ENCODE peak calls at places on chromosome 22, in four cellular contexts. One of them, this sample, is unnamed.

GRCh38 chr22:47392054-47392347 is 629.6 kb downstream of the TBC1D22A start:
- DNase-seq in activated CD4-positive, alpha-beta T cell treated with anti-CD3 and anti-CD28 coated beads, Interleukin-2, amount 50 U/mL, for 48 hours: no peak
- DNase-seq in COLO829: no peak
- DNase-seq in T-helper 2 cell: no peak
- DNase-seq in this sample: no peak

GRCh38 chr22:38032681-38033521 is 24.3 kb upstream of the PICK1 start:
- DNase-seq in activated CD4-positive, alpha-beta T cell treated with anti-CD3 and anti-CD28 coated beads, Interleukin-2, amount 50 U/mL, for 48 hours: no peak
- DNase-seq in COLO829: no peak
- DNase-seq in T-helper 2 cell: no peak
- DNase-seq in this sample: no peak

GRCh38 chr22:41578114-41578513 is 11.5 kb downstream of the PMM1 start:
- DNase-seq in activated CD4-positive, alpha-beta T cell treated with anti-CD3 and anti-CD28 coated beads, Interleukin-2, amount 50 U/mL, for 48 hours: no peak
- DNase-seq in COLO829: no peak
- DNase-seq in T-helper 2 cell: no peak
- DNase-seq in this sample: no peak

GRCh38 chr22:19853879-19854777 is 546 bp downstream of the GNB1L start:
- DNase-seq in activated CD4-positive, alpha-beta T cell treated with anti-CD3 and anti-CD28 coated beads, Interleukin-2, amount 50 U/mL, for 48 hours: peak
- DNase-seq in COLO829: no peak
- DNase-seq in T-helper 2 cell: no peak
- DNase-seq in this sample: no peak

GRCh38 chr22:47071812-47072641 is 309.6 kb downstream of the TBC1D22A start:
- DNase-seq in activated CD4-positive, alpha-beta T cell treated with anti-CD3 and anti-CD28 coated beads, Interleukin-2, amount 50 U/mL, for 48 hours: no peak
- DNase-seq in COLO829: no peak
- DNase-seq in T-helper 2 cell: no peak
- DNase-seq in this sample: no peak

GRCh38 chr22:26416670-26417270 is 12.3 kb upstream of the ASPHD2 start:
- DNase-seq in activated CD4-positive, alpha-beta T cell treated with anti-CD3 and anti-CD28 coated beads, Interleukin-2, amount 50 U/mL, for 48 hours: no peak
- DNase-seq in COLO829: no peak
- DNase-seq in T-helper 2 cell: no peak
- DNase-seq in this sample: no peak

GRCh38 chr22:39254789-39255298 is 10.1 kb upstream of the PDGFB start:
- DNase-seq in activated CD4-positive, alpha-beta T cell treated with anti-CD3 and anti-CD28 coated beads, Interleukin-2, amount 50 U/mL, for 48 hours: peak
- DNase-seq in COLO829: no peak
- DNase-seq in T-helper 2 cell: no peak
- DNase-seq in this sample: no peak

GRCh38 chr22:42646569-42647525 is 2.3 kb downstream of the CYB5R3 start:
- DNase-seq in activated CD4-positive, alpha-beta T cell treated with anti-CD3 and anti-CD28 coated beads, Interleukin-2, amount 50 U/mL, for 48 hours: no peak
- DNase-seq in COLO829: no peak
- DNase-seq in T-helper 2 cell: no peak
- DNase-seq in this sample: no peak

GRCh38 chr22:32916025-32916424 is 114.5 kb downstream of the TIMP3 start:
- DNase-seq in activated CD4-positive, alpha-beta T cell treated with anti-CD3 and anti-CD28 coated beads, Interleukin-2, amount 50 U/mL, for 48 hours: no peak
- DNase-seq in COLO829: peak
- DNase-seq in T-helper 2 cell: no peak
- DNase-seq in this sample: no peak

GRCh38 chr22:39913886-39914285 is 13.0 kb downstream of the GRAP2 start:
- DNase-seq in activated CD4-positive, alpha-beta T cell treated with anti-CD3 and anti-CD28 coated beads, Interleukin-2, amount 50 U/mL, for 48 hours: no peak
- DNase-seq in COLO829: peak
- DNase-seq in T-helper 2 cell: no peak
- DNase-seq in this sample: no peak

GRCh38 chr22:43042101-43042780 is 27.3 kb upstream of the PACSIN2 start:
- DNase-seq in activated CD4-positive, alpha-beta T cell treated with anti-CD3 and anti-CD28 coated beads, Interleukin-2, amount 50 U/mL, for 48 hours: no peak
- DNase-seq in COLO829: no peak
- DNase-seq in T-helper 2 cell: no peak
- DNase-seq in this sample: no peak

GRCh38 chr22:37735054-37735453 is 38.2 kb downstream of the TRIOBP start:
- DNase-seq in activated CD4-positive, alpha-beta T cell treated with anti-CD3 and anti-CD28 coated beads, Interleukin-2, amount 50 U/mL, for 48 hours: no peak
- DNase-seq in COLO829: no peak
- DNase-seq in T-helper 2 cell: no peak
- DNase-seq in this sample: no peak

GRCh38 chr22:49882519-49883293 is 29.1 kb downstream of the ZBED4 start:
- DNase-seq in activated CD4-positive, alpha-beta T cell treated with anti-CD3 and anti-CD28 coated beads, Interleukin-2, amount 50 U/mL, for 48 hours: no peak
- DNase-seq in COLO829: no peak
- DNase-seq in T-helper 2 cell: no peak
- DNase-seq in this sample: no peak

GRCh38 chr22:22208657-22209056 is 35.9 kb upstream of the VPREB1 start:
- DNase-seq in activated CD4-positive, alpha-beta T cell treated with anti-CD3 and anti-CD28 coated beads, Interleukin-2, amount 50 U/mL, for 48 hours: no peak
- DNase-seq in COLO829: no peak
- DNase-seq in T-helper 2 cell: no peak
- DNase-seq in this sample: no peak

GRCh38 chr22:23565942-23566715 is 14.0 kb downstream of the IGLL1 start:
- DNase-seq in activated CD4-positive, alpha-beta T cell treated with anti-CD3 and anti-CD28 coated beads, Interleukin-2, amount 50 U/mL, for 48 hours: peak
- DNase-seq in COLO829: no peak
- DNase-seq in T-helper 2 cell: no peak
- DNase-seq in this sample: no peak

GRCh38 chr22:17964153-17964552 is 60.2 kb downstream of the MICAL3 start:
- DNase-seq in activated CD4-positive, alpha-beta T cell treated with anti-CD3 and anti-CD28 coated beads, Interleukin-2, amount 50 U/mL, for 48 hours: no peak
- DNase-seq in COLO829: no peak
- DNase-seq in T-helper 2 cell: no peak
- DNase-seq in this sample: no peak

GRCh38 chr22:37343863-37344734 is 61.8 kb downstream of the CYTH4 start:
- DNase-seq in activated CD4-positive, alpha-beta T cell treated with anti-CD3 and anti-CD28 coated beads, Interleukin-2, amount 50 U/mL, for 48 hours: no peak
- DNase-seq in COLO829: no peak
- DNase-seq in T-helper 2 cell: no peak
- DNase-seq in this sample: no peak

GRCh38 chr22:39463931-39464390 is 7.1 kb downstream of the MGAT3 start:
- DNase-seq in activated CD4-positive, alpha-beta T cell treated with anti-CD3 and anti-CD28 coated beads, Interleukin-2, amount 50 U/mL, for 48 hours: no peak
- DNase-seq in COLO829: no peak
- DNase-seq in T-helper 2 cell: no peak
- DNase-seq in this sample: no peak

GRCh38 chr22:50399751-50400331 is 56.7 kb downstream of the PPP6R2 start:
- DNase-seq in activated CD4-positive, alpha-beta T cell treated with anti-CD3 and anti-CD28 coated beads, Interleukin-2, amount 50 U/mL, for 48 hours: peak
- DNase-seq in COLO829: peak
- DNase-seq in T-helper 2 cell: no peak
- DNase-seq in this sample: peak

GRCh38 chr22:46651316-46651715 is 31.1 kb downstream of the GRAMD4 start:
- DNase-seq in activated CD4-positive, alpha-beta T cell treated with anti-CD3 and anti-CD28 coated beads, Interleukin-2, amount 50 U/mL, for 48 hours: no peak
- DNase-seq in COLO829: no peak
- DNase-seq in T-helper 2 cell: no peak
- DNase-seq in this sample: no peak

GRCh38 chr22:50712341-50713007 is 25.5 kb upstream of the ACR start:
- DNase-seq in activated CD4-positive, alpha-beta T cell treated with anti-CD3 and anti-CD28 coated beads, Interleukin-2, amount 50 U/mL, for 48 hours: no peak
- DNase-seq in COLO829: no peak
- DNase-seq in T-helper 2 cell: no peak
- DNase-seq in this sample: no peak

GRCh38 chr22:42621505-42622002 is 6.9 kb upstream of the POLDIP3 start:
- DNase-seq in activated CD4-positive, alpha-beta T cell treated with anti-CD3 and anti-CD28 coated beads, Interleukin-2, amount 50 U/mL, for 48 hours: peak
- DNase-seq in COLO829: peak
- DNase-seq in T-helper 2 cell: peak
- DNase-seq in this sample: no peak

GRCh38 chr22:18905540-18906409 is at the start of gene DGCR6:
- DNase-seq in activated CD4-positive, alpha-beta T cell treated with anti-CD3 and anti-CD28 coated beads, Interleukin-2, amount 50 U/mL, for 48 hours: no peak
- DNase-seq in COLO829: no peak
- DNase-seq in T-helper 2 cell: no peak
- DNase-seq in this sample: no peak

GRCh38 chr22:46070722-46071450 is 79.4 kb upstream of the PPARA start:
- DNase-seq in activated CD4-positive, alpha-beta T cell treated with anti-CD3 and anti-CD28 coated beads, Interleukin-2, amount 50 U/mL, for 48 hours: peak
- DNase-seq in COLO829: no peak
- DNase-seq in T-helper 2 cell: peak
- DNase-seq in this sample: no peak